ENCODE peak calls at places on chromosome 19, in six cellular contexts. B is GM23248, V is GM23338, O is MM.1S, N is PC-3, J is HCT116. L is an unnamed sample.

GRCh38 chr19:55175117-55175867 is 4.8 kb downstream of the SYT5 start:
- DNase-seq in B (no peak), V (peak; percentile 66), O (no peak), N (no peak), J (no peak), L (no peak)

GRCh38 chr19:17340302-17340870 is 3.0 kb downstream of the GTPBP3 start:
- DNase-seq in B (no peak), V (peak; percentile 93), O (no peak), N (peak; percentile 23), J (no peak), L (no peak)

GRCh38 chr19:38362076-38362945 is 12.1 kb upstream of the PSMD8 start:
- DNase-seq in B (peak; percentile 89), V (peak; percentile 97), O (peak; percentile 71), N (peak; percentile 73), J (peak; percentile 58), L (peak; percentile 57)

GRCh38 chr19:22603518-22604440 is 30.3 kb upstream of the ZNF492 start:
- DNase-seq in B (no peak), V (no peak), O (no peak), N (no peak), J (no peak), L (no peak)

GRCh38 chr19:4278460-4278901 is 585 bp upstream of the SHD start:
- DNase-seq in B (no peak), V (peak; percentile 59), O (no peak), N (no peak), J (no peak), L (no peak)

GRCh38 chr19:33462112-33462726 is 59.4 kb downstream of the PEPD start:
- DNase-seq in B (no peak), V (no peak), O (no peak), N (no peak), J (no peak), L (no peak)

GRCh38 chr19:13016628-13017305 is 21.5 kb downstream of the NFIX start:
- DNase-seq in B (peak; percentile 66), V (peak; percentile 48), O (no peak), N (peak; percentile 42), J (no peak), L (no peak)

GRCh38 chr19:33219261-33219812 is 6.3 kb downstream of the SLC7A10 start:
- DNase-seq in B (no peak), V (peak; percentile 62), O (no peak), N (no peak), J (no peak), L (no peak)

GRCh38 chr19:2542341-2543069 is 66.6 kb downstream of the GADD45B start:
- DNase-seq in B (no peak), V (peak; percentile 69), O (no peak), N (no peak), J (no peak), L (peak; percentile 57)

GRCh38 chr19:21221653-21222052 is 79.8 kb downstream of the ZNF431 start:
- DNase-seq in B (no peak), V (peak; percentile 84), O (no peak), N (no peak), J (no peak), L (no peak)

GRCh38 chr19:41939861-41940442 is 11.7 kb upstream of the ERFL start:
- DNase-seq in B (peak; percentile 48), V (peak; percentile 77), O (no peak), N (no peak), J (no peak), L (no peak)

GRCh38 chr19:36121486-36122124 is 6.3 kb downstream of the TBCB start:
- DNase-seq in B (no peak), V (no peak), O (no peak), N (no peak), J (no peak), L (no peak)

GRCh38 chr19:54905908-54906511 is at the start of gene NCR1:
- DNase-seq in B (no peak), V (peak; percentile 27), O (no peak), N (no peak), J (no peak), L (no peak)

GRCh38 chr19:52936151-52936957 is 13.1 kb upstream of the ZNF888 start:
- DNase-seq in B (no peak), V (no peak), O (no peak), N (no peak), J (no peak), L (no peak)

GRCh38 chr19:18149596-18149975 is 3.4 kb upstream of the PIK3R2 start:
- DNase-seq in B (no peak), V (no peak), O (no peak), N (no peak), J (no peak), L (no peak)

GRCh38 chr19:3073159-3073563 is 10.9 kb upstream of the TLE5 start:
- DNase-seq in B (peak; percentile 60), V (peak; percentile 53), O (no peak), N (no peak), J (peak; percentile 81), L (peak; percentile 55)

GRCh38 chr19:41298327-41298964 is 11.5 kb upstream of the CCDC97 start:
- DNase-seq in B (peak; percentile 94), V (no peak), O (peak; percentile 64), N (no peak), J (no peak), L (no peak)

GRCh38 chr19:13929956-13930355 is 8.3 kb downstream of the PODNL1 start:
- DNase-seq in B (no peak), V (peak; percentile 30), O (no peak), N (no peak), J (no peak), L (no peak)

GRCh38 chr19:54208784-54209057 is 8.1 kb downstream of the RPS9 start:
- DNase-seq in B (no peak), V (peak; percentile 38), O (no peak), N (peak; percentile 39), J (no peak), L (peak; percentile 49)

GRCh38 chr19:57803594-57804325 is 11.0 kb downstream of the ZNF552 start:
- DNase-seq in B (peak; percentile 78), V (peak; percentile 92), O (no peak), N (peak; percentile 54), J (peak; percentile 12), L (peak; percentile 53)

GRCh38 chr19:51158474-51159129 is 16.5 kb downstream of the SIGLEC7 start:
- DNase-seq in B (peak; percentile 46), V (peak; percentile 93), O (peak; percentile 37), N (peak; percentile 61), J (peak; percentile 36), L (no peak)

DNA sequence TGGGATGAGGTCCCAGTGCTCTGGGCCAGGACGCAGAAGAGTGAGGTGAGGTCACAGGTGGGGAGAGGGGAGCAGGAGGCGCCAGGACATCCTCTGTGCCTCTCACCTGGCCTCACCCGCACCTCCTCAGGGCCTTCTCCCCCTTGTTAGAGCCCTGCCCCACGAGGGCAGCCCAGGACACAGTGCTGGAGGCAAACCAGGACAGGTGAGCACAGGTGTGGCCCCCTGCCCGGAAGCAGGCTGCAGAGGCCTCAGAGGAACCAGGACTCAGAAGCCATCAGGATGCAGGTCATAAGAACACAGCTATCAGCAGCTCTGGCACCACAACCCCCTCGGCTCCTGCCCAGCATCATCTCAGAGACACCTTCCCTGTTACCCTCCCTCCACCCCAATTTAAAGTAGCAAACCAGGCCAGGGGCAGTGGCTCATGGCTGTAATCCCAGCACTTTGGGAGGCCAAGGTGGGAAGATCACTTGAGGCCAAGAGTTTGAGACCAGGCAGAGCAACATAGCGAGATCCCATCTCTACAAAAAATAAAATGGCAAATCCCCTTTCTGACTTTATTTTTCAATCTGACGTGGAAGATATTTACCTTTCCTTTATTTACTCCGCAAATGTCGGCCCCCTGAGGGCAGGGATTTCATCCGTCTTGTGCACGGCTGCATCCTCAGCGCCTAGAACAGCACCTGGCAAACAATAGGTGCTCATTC is at the start of gene CEACAM16:
- DNase-seq in B (no peak), V (no peak), O (no peak), N (no peak), J (no peak), L (no peak)
- H3K9me2 ChIP-seq in B (no peaks in the 10 kb centered on the region), V (no peaks in the 10 kb centered on the region), O (no peaks in the 10 kb centered on the region), N (no peaks in the 10 kb centered on the region), J (no peaks in the 10 kb centered on the region), L (no peaks in the 10 kb centered on the region)

DNA sequence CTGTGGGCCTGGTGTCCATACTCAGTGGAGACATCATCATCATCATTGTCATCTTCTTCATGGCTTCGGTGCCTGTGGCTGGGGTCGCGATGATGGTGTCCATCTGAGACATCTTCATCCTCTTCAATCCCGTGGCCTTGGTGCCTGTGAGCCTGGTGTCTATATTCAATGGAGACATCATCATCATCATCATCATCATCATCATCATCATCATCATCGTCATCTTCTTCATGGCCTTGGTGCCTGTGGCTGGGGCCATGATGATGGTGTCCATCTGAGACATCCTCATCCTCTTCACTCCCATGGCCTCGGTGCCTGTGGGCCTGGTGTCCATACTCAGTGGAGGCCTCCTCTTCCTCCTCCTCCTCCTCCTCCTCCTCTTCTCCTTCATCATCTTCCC is 917 bp downstream of the HRC start:
- DNase-seq in B (no peak), V (no peak), O (no peak), N (no peak), J (no peak), L (no peak)
- TF ChIP-seq EZH2 in B (no peak), V (no peak), O (no peak), N (no peak), J (no peak), L (no peak)

GRCh38 chr19:47895165-47895782 is 9.2 kb upstream of the SULT2A1 start:
- DNase-seq in B (no peak), V (no peak), O (no peak), N (no peak), J (no peak), L (no peak)

GRCh38 chr19:47896019-47896418 is 9.9 kb upstream of the SULT2A1 start:
- DNase-seq in B (no peak), V (no peak), O (no peak), N (no peak), J (no peak), L (no peak)

GRCh38 chr19:47897857-47898256 is 11.7 kb upstream of the SULT2A1 start:
- DNase-seq in B (no peak), V (no peak), O (no peak), N (no peak), J (no peak), L (no peak)

GRCh38 chr19:47901370-47901769 is 15.3 kb upstream of the SULT2A1 start:
- DNase-seq in B (no peak), V (no peak), O (no peak), N (no peak), J (no peak), L (no peak)

DNA sequence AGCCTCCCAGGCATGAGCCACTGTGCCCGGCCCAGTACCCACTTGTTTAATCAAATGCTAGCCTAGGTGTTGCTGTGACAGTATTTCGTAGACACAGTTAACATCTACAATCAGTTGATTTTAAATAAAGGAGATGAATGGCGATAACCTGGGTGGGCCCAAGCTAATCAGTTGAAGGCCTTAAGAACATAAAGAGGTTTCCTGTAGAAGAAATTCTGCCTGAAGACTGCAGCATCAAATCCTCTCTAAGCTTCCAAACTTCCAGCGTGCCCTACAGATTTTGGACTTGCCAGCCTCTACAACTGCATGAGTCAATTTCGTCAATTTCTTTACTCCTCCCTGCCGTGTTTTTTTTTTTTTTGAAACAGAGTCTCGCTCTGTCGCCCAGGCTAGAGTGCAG is 13.2 kb upstream of the SULT2A1 start:
- DNase-seq in B (no peak), V (no peak), O (no peak), N (no peak), J (no peak), L (no peak)
- H3K9me2 ChIP-seq in B (no peaks in the 10 kb centered on the region), V (no peaks in the 10 kb centered on the region), O (no peaks in the 10 kb centered on the region), N (no peaks in the 10 kb centered on the region), J (no peaks in the 10 kb centered on the region), L (no peaks in the 10 kb centered on the region)

DNA sequence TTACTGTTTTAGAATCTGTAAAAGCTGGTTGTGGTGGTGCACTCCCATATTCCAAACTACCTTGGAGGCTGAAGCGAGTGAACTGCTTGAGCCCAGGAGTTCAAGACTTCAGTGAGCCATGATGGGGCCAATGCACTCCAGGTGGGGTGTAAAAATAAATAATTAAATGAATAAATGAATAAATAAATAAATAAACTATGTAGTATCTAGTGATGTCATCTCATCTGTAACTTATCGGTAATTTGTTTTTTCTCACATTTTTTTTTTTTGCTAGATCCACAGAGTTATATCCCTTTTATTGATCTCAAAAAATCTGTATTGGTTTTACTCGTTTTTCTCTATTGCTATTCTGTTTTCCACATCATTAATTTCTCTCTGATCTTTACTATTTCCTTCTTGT is 5.0 kb downstream of the SCGB2B2 start:
- DNase-seq in B (no peak), V (no peak), O (no peak), N (no peak), J (no peak), L (no peak)
- TF ChIP-seq EZH2 in B (no peak), V (no peak), O (no peak), N (no peak), J (no peak), L (no peak)

L was measured in PC-9.